ENCODE peak calls at places on chromosomes 6 and 20, in six cellular contexts. D is ovary, L is A549, B is testis, H is transverse colon, G is HepG2. A is an unnamed sample. For H3K9me3 and H3K4me1, the result is how much of the 10 kb centered on the place peaks cover.

GRCh38 chr20:46312075-46312944 is 4.0 kb upstream of the CDH22 start:
- DNase-seq in D (peak), L (no peak), B (peak), H (no peak), G (peak), A (no peak)

GRCh38 chr6:155434117-155434516 is 21.5 kb downstream of the NOX3 start:
- DNase-seq in D (no peak), L (no peak), B (no peak), H (no peak), G (no peak), A (no peak)

GRCh38 chr20:22974354-22974753 is 60.8 kb upstream of the SSTR4 start:
- DNase-seq in D (no peak), L (peak), B (no peak), H (peak), G (peak), A (no peak)

GRCh38 chr6:106751501-106752252 is 122.3 kb downstream of the QRSL1 start:
- DNase-seq in D (no peak), L (peak), B (no peak), H (peak), G (no peak), A (no peak)

GRCh38 chr6:163771180-163771579 is 356.7 kb downstream of the QKI start:
- DNase-seq in D (no peak), L (no peak), B (no peak), H (no peak), G (no peak), A (no peak)

GRCh38 chr20:64216910-64217309 is 38.6 kb upstream of the PCMTD2 start:
- DNase-seq in D (no peak), L (no peak), B (no peak), H (no peak), G (no peak), A (no peak)

GRCh38 chr6:49653438-49653837 is 16.8 kb upstream of the RHAG start:
- DNase-seq in D (no peak), L (no peak), B (no peak), H (no peak), G (no peak), A (no peak)

GRCh38 chr6:98574991-98575390 is 259.4 kb upstream of the POU3F2 start:
- DNase-seq in D (no peak), L (peak), B (peak), H (peak), G (peak), A (peak)

GRCh38 chr6:3512832-3513231 is 56.0 kb upstream of the SLC22A23 start:
- DNase-seq in D (no peak), L (no peak), B (no peak), H (no peak), G (no peak), A (no peak)

GRCh38 chr6:128208851-128209580 is 308.2 kb upstream of the THEMIS start:
- DNase-seq in D (no peak), L (no peak), B (no peak), H (no peak), G (peak), A (no peak)

GRCh38 chr20:19761853-19762252 is 3.8 kb downstream of the RIN2 start:
- DNase-seq in D (no peak), L (no peak), B (no peak), H (no peak), G (no peak), A (no peak)

GRCh38 chr20:46802696-46803445 is 91.8 kb upstream of the EYA2 start:
- DNase-seq in D (no peak), L (no peak), B (no peak), H (no peak), G (no peak), A (no peak)

GRCh38 chr6:20875369-20875963 is 341.2 kb downstream of the CDKAL1 start:
- DNase-seq in D (no peak), L (peak), B (peak), H (no peak), G (peak), A (no peak)

GRCh38 chr6:98724537-98724936 is 109.8 kb upstream of the POU3F2 start:
- DNase-seq in D (no peak), L (no peak), B (no peak), H (no peak), G (peak), A (no peak)

GRCh38 chr6:139416146-139416545 is 41.7 kb upstream of the CITED2 start:
- DNase-seq in D (no peak), L (no peak), B (no peak), H (no peak), G (no peak), A (no peak)

GRCh38 chr6:109187399-109188114 is 92.2 kb downstream of the CEP57L1 start:
- DNase-seq in D (peak), L (peak), B (peak), H (peak), G (peak), A (peak)

GRCh38 chr6:143545976-143546547 is 34.5 kb upstream of the FUCA2 start:
- DNase-seq in D (no peak), L (no peak), B (no peak), H (no peak), G (peak), A (no peak)

GRCh38 chr6:159969204-159969912 is 476 bp downstream of the IGF2R start:
- DNase-seq in D (peak), L (no peak), B (peak), H (peak), G (no peak), A (no peak)

GRCh38 chr6:139699335-139699734 is 324.9 kb upstream of the CITED2 start:
- DNase-seq in D (no peak), L (no peak), B (no peak), H (no peak), G (no peak), A (peak)

GRCh38 chr6:71043902-71044301 is 87.0 kb upstream of the B3GAT2 start:
- DNase-seq in D (no peak), L (no peak), B (no peak), H (no peak), G (no peak), A (no peak)

GRCh38 chr20:22430154-22430745 is 154.1 kb downstream of the FOXA2 start:
- DNase-seq in D (no peak), L (peak), B (no peak), H (no peak), G (peak), A (no peak)

GRCh38 chr6:147947521-147947920 is 395.1 kb upstream of the SASH1 start:
- DNase-seq in D (no peak), L (no peak), B (peak), H (no peak), G (no peak), A (no peak)

GRCh38 chr20:51487525-51488279 is 54.8 kb downstream of the NFATC2 start:
- DNase-seq in D (no peak), L (peak), B (no peak), H (no peak), G (peak), A (peak)

GRCh38 chr20:33005132-33005566 is 916 bp upstream of the SUN5 start:
- DNase-seq in D (no peak), L (peak), B (no peak), H (no peak), G (peak), A (no peak)

GRCh38 chr6:345747-346388 is 45.7 kb upstream of the IRF4 start:
- DNase-seq in D (peak), L (no peak), B (peak), H (no peak), G (no peak), A (peak)
- H3K9me3 ChIP-seq in D (under half), L (under half), B (under half), H (under half), G (under half), A (under half)

DNA sequence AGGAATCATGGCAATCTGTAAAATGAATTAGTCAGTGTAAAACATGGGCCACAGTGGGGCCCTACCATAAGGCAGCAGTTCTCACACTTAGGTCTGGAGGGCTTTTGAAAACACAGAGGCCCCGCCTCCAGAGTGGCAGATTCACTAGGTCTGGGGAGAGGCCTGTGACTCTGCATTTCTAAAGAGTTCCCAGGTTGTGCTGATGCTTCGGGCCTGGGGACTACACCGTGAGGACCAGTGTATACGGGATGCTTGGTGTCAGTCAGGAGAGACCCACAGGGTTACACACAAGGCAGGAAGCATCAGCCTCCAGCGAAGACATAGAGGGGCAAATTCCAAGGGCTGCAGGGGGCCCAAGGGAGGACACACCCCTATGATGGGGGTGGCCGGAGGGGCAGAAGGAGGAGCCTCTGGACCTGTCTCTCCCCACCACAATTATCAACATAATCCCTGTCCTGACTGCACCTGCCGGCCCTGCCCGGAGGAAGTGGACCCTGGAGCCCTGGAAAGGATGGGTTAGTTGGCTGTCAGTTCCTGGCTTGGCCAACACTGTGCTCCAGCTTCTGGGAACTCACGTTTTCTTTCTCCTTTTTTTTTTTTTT is 46.7 kb downstream of the FGD2 start:
- DNase-seq in D (no peak), L (peak), B (no peak), H (no peak), G (peak), A (no peak)
- H3K4me1 ChIP-seq in D (under half), L (under half), B (under half), H (under half), G (half or more), A (under half)

GRCh38 chr6:35924146-35924545 is 3.2 kb upstream of the SRPK1 start:
- DNase-seq in D (no peak), L (no peak), B (no peak), H (no peak), G (no peak), A (no peak)

GRCh38 chr6:35919085-35919826 is 1.6 kb downstream of the SRPK1 start:
- DNase-seq in D (no peak), L (peak), B (no peak), H (no peak), G (peak), A (no peak)

GRCh38 chr6:35919827-35920751 is 809 bp downstream of the SRPK1 start:
- DNase-seq in D (no peak), L (peak), B (peak), H (peak), G (peak), A (no peak)

GRCh38 chr6:35922139-35922554 is 1.2 kb upstream of the SRPK1 start:
- DNase-seq in D (no peak), L (no peak), B (no peak), H (peak), G (peak), A (no peak)

DNA sequence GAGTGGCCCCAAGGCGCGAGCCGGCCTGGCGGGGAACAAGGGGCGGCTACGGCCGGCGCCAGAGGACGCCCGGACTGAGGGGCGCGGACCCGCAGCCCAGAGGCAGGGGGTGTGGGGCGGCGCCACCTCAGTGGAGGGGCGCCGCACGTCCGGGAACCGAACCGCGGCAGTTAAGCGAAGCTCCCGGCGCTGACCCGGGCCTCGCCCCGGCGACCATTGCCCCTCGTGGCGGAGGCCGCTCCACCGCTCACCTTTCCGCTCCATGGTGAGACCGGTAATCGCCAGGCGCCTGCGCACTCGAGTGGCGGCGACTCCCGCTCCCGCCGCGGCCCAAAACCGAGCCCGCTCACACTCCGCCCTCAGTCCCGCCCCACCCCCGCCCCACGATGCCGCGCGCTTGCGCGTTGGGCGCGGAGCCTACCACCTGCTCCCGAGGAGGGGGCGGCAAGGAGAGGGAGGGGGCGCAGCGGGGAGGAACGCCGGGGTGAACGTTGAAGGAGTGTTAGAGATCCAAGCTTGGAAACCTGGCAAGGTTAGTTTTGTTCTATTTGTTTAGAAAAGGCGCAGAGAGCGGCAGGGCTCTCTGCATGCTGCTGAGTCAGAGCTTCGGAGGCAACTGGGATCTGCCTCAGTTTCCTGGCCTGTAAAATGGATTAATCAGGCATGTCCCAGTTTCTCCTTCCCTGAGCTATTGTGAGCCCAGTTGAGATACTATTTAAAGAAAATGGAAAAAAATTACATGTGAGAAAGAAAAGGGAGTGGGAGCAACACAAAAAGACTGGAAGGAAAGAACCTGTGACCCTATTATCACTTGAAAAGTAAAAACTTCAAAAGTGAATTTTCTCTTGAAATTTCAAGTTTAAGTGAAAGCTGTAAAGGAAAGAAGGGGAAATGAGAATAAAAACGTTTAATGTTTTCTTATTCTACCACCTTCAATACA is at the start of gene SRPK1:
- DNase-seq in D (peak), L (peak), B (peak), H (peak), G (peak), A (peak)
- TF ChIP-seq POLR2A in D (no peak), L (peak), B (no peak), H (peak), G (peak), A (no peak)

GRCh38 chr6:21882066-21882465 is 288.5 kb downstream of the SOX4 start:
- DNase-seq in D (no peak), L (no peak), B (no peak), H (no peak), G (no peak), A (no peak)
- H3K9me3 ChIP-seq in D (under half), L (under half), B (under half), H (under half), G (under half), A (under half)

GRCh38 chr6:53529324-53530036 is 15.4 kb downstream of the GCLC start:
- DNase-seq in D (no peak), L (no peak), B (no peak), H (no peak), G (no peak), A (no peak)
- H3K4me1 ChIP-seq in D (under half), L (half or more), B (under half), H (under half), G (under half), A (half or more)

GRCh38 chr6:117677553-117678131 is 2.4 kb downstream of the NUS1 start:
- DNase-seq in D (no peak), L (no peak), B (no peak), H (no peak), G (no peak), A (no peak)

GRCh38 chr6:117676577-117677218 is 1.4 kb downstream of the NUS1 start:
- DNase-seq in D (no peak), L (no peak), B (no peak), H (no peak), G (no peak), A (no peak)

GRCh38 chr6:117674503-117674902 is 766 bp upstream of the NUS1 start:
- DNase-seq in D (no peak), L (no peak), B (no peak), H (no peak), G (no peak), A (no peak)

DNA sequence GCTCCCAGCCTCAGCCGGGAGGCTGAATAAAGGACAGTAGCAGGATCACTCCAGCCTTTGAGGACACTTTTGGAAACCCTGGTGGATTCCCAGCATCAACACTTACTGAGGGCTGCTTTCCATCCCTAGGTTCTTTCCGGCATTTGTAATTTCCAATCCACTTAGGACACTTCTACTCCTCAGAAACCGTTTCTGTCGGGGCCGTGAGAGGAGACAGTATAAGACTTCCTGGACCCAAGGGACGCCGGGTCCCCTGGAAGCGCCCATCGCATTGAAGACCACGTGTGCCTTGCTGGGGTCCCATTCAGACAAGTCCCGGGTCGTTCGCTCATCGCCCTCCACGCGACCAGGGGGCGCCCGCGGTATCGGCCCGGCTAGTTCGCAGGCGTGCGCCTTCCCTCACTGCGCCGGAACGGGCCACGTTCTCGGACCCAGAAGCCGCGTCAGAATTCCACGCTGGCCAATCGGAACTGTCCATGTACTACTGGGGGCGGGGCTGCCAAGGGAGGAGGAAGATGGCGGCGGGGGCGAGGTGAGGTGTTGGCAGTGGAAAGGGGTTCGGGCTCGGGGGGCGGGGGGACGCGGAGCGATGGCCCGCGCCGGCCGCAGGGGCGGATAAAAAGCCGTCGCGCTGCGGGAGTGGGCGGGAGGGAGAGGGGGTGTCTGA is at the start of gene NUS1:
- DNase-seq in D (peak), L (peak), B (peak), H (peak), G (peak), A (peak)
- TF ChIP-seq POLR2A in D (peak), L (peak), B (no peak), H (peak), G (peak), A (peak)

DNA sequence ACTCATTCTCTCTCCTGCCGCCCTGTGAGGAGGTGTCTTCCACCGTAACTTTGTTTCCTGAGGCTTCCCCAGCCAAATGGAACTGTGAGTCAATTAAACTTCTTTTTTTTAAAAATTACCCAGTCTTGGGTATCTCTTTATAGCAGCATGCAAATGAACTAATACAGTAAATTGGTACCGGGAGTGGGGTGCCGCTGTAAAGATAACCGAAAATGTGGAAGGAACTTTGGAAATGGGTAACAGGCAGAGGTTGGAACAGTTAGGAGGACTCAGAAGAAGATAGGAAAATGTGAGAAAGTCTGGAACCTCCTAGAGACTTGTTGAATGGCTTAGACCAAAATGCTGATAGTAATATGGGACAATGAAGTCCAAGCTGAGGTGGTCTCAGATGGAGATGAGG is 55.8 kb downstream of the EPB41L2 start:
- DNase-seq in D (no peak), L (no peak), B (no peak), H (no peak), G (no peak), A (no peak)
- H3K9me3 ChIP-seq in D (under half), L (under half), B (under half), H (under half), G (under half), A (under half)

GRCh38 chr6:24856954-24857670 is 58.4 kb upstream of the ARMH2 start:
- DNase-seq in D (no peak), L (no peak), B (no peak), H (no peak), G (no peak), A (no peak)
- H3K4me1 ChIP-seq in D (under half), L (under half), B (under half), H (under half), G (under half), A (under half)

GRCh38 chr6:53067307-53067706 is 2.1 kb downstream of the FBXO9 start:
- DNase-seq in D (no peak), L (no peak), B (no peak), H (no peak), G (no peak), A (no peak)

GRCh38 chr6:53066874-53067273 is 1.7 kb downstream of the FBXO9 start:
- DNase-seq in D (no peak), L (no peak), B (no peak), H (no peak), G (no peak), A (no peak)

GRCh38 chr6:53066059-53066406 is 829 bp downstream of the FBXO9 start:
- DNase-seq in D (peak), L (peak), B (peak), H (peak), G (no peak), A (peak)

GRCh38 chr6:53064726-53065265 is 408 bp upstream of the FBXO9 start:
- DNase-seq in D (peak), L (peak), B (peak), H (peak), G (peak), A (peak)

GRCh38 chr6:53065266-53066058 is at the start of gene FBXO9:
- DNase-seq in D (peak), L (peak), B (peak), H (peak), G (peak), A (peak)
- TF ChIP-seq POLR2A in D (peak), L (peak), B (peak), H (peak), G (peak), A (no peak)

DNA sequence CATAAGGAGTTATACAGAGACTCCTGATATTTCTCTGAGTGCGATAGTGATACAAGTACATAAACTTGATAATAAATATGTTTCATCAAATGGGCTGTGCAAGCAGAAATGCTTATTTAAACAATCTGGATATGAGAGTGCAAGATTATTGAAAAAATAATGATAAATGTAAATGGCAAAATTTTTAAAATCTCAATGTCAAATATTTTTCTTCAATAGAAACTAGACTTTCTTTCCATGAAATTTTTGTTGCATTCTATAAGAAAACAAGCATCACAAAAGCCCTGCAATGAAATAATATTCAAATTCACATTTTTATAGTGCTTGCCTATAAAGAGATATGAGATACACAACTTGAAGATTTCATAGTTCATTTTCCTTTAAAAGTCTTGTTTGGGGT is 2.7 kb downstream of the PACRG start:
- DNase-seq in D (no peak), L (no peak), B (no peak), H (no peak), G (no peak), A (no peak)
- H3K9me3 ChIP-seq in D (under half), L (under half), B (under half), H (under half), G (under half), A (under half)